ENCODE peak calls at places on chromosome 12, in eight cellular contexts. A is stimulated activated CD4-positive, alpha-beta T cell treated with anti-CD3 and anti-CD28 coated beads, Interleukin-12 subunit alpha, Interleukin-12 subunit beta, amount 100 ng/mL, for 4 hours; S is HT1080; L is NCI-H1092; J is ELR; G is fibroblast of lung; I is activated CD4-positive, alpha-beta T cell treated with anti-CD3 and anti-CD28 coated beads, Interleukin-2, amount 10 ng/mL, durations not matched to agents 7 days and 5 days; Q is omental fat pad. U is an unnamed sample.

GRCh38 chr12:26623136-26623535 is 209.9 kb downstream of the ITPR2 start:
- DNase-seq in A (no peak), S (no peak), G (no peak), L (no peak), J (peak), Q (no peak), I (no peak), U (peak)

GRCh38 chr12:119594399-119594730 is 791 bp downstream of the TMEM233 start:
- DNase-seq in I (no peak), L (no peak), Q (no peak), S (no peak), A (no peak), J (no peak), G (no peak), U (no peak)

GRCh38 chr12:12784911-12785814 is at the start of gene APOLD1:
- DNase-seq in G (no peak), S (no peak), A (no peak), J (peak), L (no peak), I (no peak), Q (no peak), U (peak)

GRCh38 chr12:18430425-18431048 is 169.2 kb downstream of the PIK3C2G start:
- DNase-seq in A (no peak), G (peak), J (peak), S (peak), I (no peak), L (no peak), Q (no peak), U (peak)

GRCh38 chr12:69916541-69917270 is 91.7 kb downstream of the MYRFL start:
- DNase-seq in S (no peak), I (no peak), A (no peak), G (peak), L (no peak), Q (no peak), J (no peak), U (no peak)

GRCh38 chr12:10354502-10354901 is 35.3 kb downstream of the KLRK1 start:
- DNase-seq in J (peak), Q (no peak), I (no peak), L (no peak), G (peak), A (no peak), S (peak), U (no peak)

GRCh38 chr12:130601327-130601726 is 114.8 kb downstream of the RIMBP2 start:
- DNase-seq in G (no peak), A (no peak), Q (no peak), I (no peak), S (no peak), L (no peak), J (no peak), U (no peak)

GRCh38 chr12:10395390-10395998 is 5.7 kb upstream of the KLRK1 start:
- DNase-seq in L (no peak), I (no peak), Q (no peak), G (peak), S (peak), J (peak), A (no peak), U (no peak)

GRCh38 chr12:123282111-123282510 is 10.5 kb upstream of the CDK2AP1 start:
- DNase-seq in A (no peak), Q (no peak), I (no peak), G (no peak), L (no peak), S (no peak), J (no peak), U (no peak)

GRCh38 chr12:13194462-13195110 is 1.9 kb upstream of the EMP1 start:
- DNase-seq in I (no peak), A (no peak), S (no peak), Q (no peak), L (no peak), G (no peak), J (peak), U (no peak)

GRCh38 chr12:24920141-24920540 is 28.8 kb downstream of the BCAT1 start:
- DNase-seq in J (no peak), L (no peak), G (no peak), Q (no peak), I (no peak), S (no peak), A (no peak), U (no peak)

GRCh38 chr12:120761581-120761980 is 36.0 kb downstream of the ACADS start:
- DNase-seq in G (peak), J (no peak), Q (no peak), L (no peak), A (no peak), I (no peak), S (no peak), U (no peak)

GRCh38 chr12:53712059-53712643 is 15.1 kb downstream of the CALCOCO1 start:
- DNase-seq in I (no peak), G (no peak), J (no peak), S (no peak), Q (no peak), L (no peak), A (no peak), U (no peak)

GRCh38 chr12:110353211-110353965 is 50.1 kb downstream of the ANAPC7 start:
- DNase-seq in J (no peak), I (no peak), G (no peak), L (no peak), Q (no peak), A (no peak), S (no peak), U (no peak)

GRCh38 chr12:91098942-91099341 is 12.4 kb downstream of the LUM start:
- DNase-seq in A (no peak), I (no peak), G (peak), L (no peak), J (peak), S (peak), Q (no peak), U (peak)

GRCh38 chr12:30967026-30967425 is 40.5 kb downstream of the TSPAN11 start:
- DNase-seq in I (no peak), A (no peak), L (no peak), S (no peak), G (no peak), J (no peak), Q (no peak), U (no peak)